ENCODE peak calls at places on chromosomes 6 and 20, in ten cellular contexts. G, P, K, H, M, N, F, Y, W and S are unnamed samples. For H3K27me3 and H3K9me3, the result is how much of the 10 kb centered on the place peaks cover.

GRCh38 chr20:59042151-59042795 is at the start of gene PRELID3B:
- DNase-seq in G (no peak), H (no peak), K (no peak), F (no peak), Y (no peak), P (no peak), N (peak), W (peak), M (no peak), S (no peak)

GRCh38 chr6:56364482-56365313 is 117.3 kb upstream of the COL21A1 start:
- DNase-seq in F (no peak), W (no peak), K (no peak), H (no peak), Y (no peak), G (no peak), M (no peak), N (peak), P (no peak), S (no peak)

GRCh38 chr6:4804095-4804494 is 27.9 kb downstream of the CDYL start:
- DNase-seq in Y (no peak), N (peak), H (no peak), F (no peak), K (no peak), P (no peak), G (no peak), M (no peak), W (no peak), S (no peak)

GRCh38 chr6:20808984-20809383 is 274.7 kb downstream of the CDKAL1 start:
- DNase-seq in G (no peak), N (no peak), Y (no peak), M (no peak), H (no peak), K (no peak), W (no peak), P (no peak), F (no peak), S (no peak)

GRCh38 chr6:143107440-143107839 is 46.8 kb downstream of the AIG1 start:
- DNase-seq in Y (no peak), F (no peak), H (no peak), M (no peak), P (no peak), W (no peak), N (no peak), G (no peak), K (no peak), S (no peak)

GRCh38 chr20:43981535-43981934 is 66.9 kb downstream of the TOX2 start:
- DNase-seq in N (no peak), P (no peak), H (no peak), G (no peak), M (no peak), K (no peak), W (peak), Y (no peak), F (no peak), S (no peak)

GRCh38 chr6:103140308-103141027 is 1719.3 kb downstream of the HACE1 start:
- DNase-seq in N (no peak), Y (peak), K (no peak), G (no peak), H (no peak), P (no peak), M (no peak), F (peak), W (no peak), S (no peak)

GRCh38 chr20:905396-905961 is 10.7 kb downstream of the ANGPT4 start:
- DNase-seq in W (no peak), G (no peak), Y (no peak), N (no peak), M (no peak), P (no peak), F (no peak), H (no peak), K (no peak), S (no peak)

GRCh38 chr6:54335871-54336270 is 27.6 kb downstream of the TINAG start:
- DNase-seq in F (no peak), H (no peak), Y (no peak), K (no peak), M (peak), G (no peak), W (no peak), P (peak), N (peak), S (no peak)

GRCh38 chr6:89925826-89926225 is 31.6 kb downstream of the GJA10 start:
- DNase-seq in Y (no peak), F (no peak), M (no peak), N (peak), W (no peak), G (no peak), K (no peak), P (no peak), H (no peak), S (no peak)

GRCh38 chr6:1815827-1816452 is 206.2 kb downstream of the FOXC1 start:
- DNase-seq in N (no peak), W (no peak), Y (no peak), M (no peak), G (no peak), H (no peak), F (no peak), K (no peak), P (no peak), S (no peak)

GRCh38 chr20:32034581-32035397 is 17.3 kb upstream of the HCK start:
- DNase-seq in W (no peak), M (no peak), F (peak), H (no peak), P (no peak), G (no peak), N (no peak), Y (no peak), K (no peak), S (no peak)

GRCh38 chr20:46119028-46119546 is 973 bp downstream of the CD40 start:
- DNase-seq in M (no peak), F (no peak), Y (no peak), P (no peak), K (no peak), H (no peak), G (no peak), N (no peak), W (peak), S (no peak)

GRCh38 chr20:46572181-46572580 is 21.7 kb upstream of the OCSTAMP start:
- DNase-seq in K (no peak), H (no peak), W (peak), Y (peak), P (no peak), N (no peak), G (no peak), M (no peak), F (no peak), S (peak)

GRCh38 chr6:22095886-22096285 is 200.9 kb downstream of the PRL start:
- DNase-seq in P (no peak), G (no peak), F (no peak), W (no peak), Y (no peak), H (no peak), N (no peak), K (no peak), M (no peak), S (no peak)

DNA sequence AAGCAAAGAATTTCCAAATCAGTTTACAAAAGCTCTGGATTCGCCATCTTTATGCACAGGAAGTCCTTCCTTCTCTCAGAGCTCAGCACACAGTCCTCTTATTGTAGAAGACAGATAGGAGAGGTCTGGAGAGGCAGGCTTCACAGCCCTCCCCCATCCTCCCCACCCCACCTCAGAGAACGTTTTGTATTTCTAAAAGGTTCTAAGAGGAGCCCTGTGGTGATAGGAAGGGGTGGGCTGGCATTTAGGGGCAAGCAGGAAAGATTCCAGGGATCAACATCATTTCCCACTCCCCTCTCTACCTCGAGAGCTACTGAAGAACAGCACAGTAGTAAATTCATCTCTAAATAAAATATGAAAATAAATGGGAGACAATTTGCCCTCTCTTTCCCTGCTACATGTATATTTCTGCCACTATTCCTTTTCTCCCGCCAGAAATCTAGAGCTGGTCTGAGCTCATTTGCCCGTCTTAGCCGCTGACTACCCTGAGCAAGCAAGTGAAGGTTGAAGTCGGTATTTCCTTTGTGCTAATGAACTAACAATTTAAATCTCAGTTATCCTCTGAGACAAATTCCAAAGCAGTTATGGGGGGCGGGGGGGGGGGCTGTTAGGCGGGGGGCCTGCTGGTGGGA is 18.8 kb downstream of the TFAP2A start:
- DNase-seq in P (no peak), F (no peak), H (no peak), W (no peak), N (no peak), M (no peak), G (no peak), K (no peak), Y (no peak), S (no peak)
- H3K27me3 ChIP-seq in P (half or more), F (half or more), H (under half), W (half or more), N (under half), M (under half), G (under half), K (under half), Y (under half), S (under half)

GRCh38 chr6:135353113-135353512 is 144.4 kb downstream of the AHI1 start:
- DNase-seq in N (no peak), P (no peak), Y (no peak), F (no peak), M (no peak), H (no peak), K (no peak), G (no peak), W (no peak), S (no peak)

GRCh38 chr6:135347887-135348286 is 149.7 kb downstream of the AHI1 start:
- DNase-seq in N (no peak), M (no peak), W (no peak), F (no peak), H (no peak), G (no peak), Y (no peak), P (no peak), K (no peak), S (no peak)

GRCh38 chr6:135354407-135354806 is 143.1 kb downstream of the AHI1 start:
- DNase-seq in P (no peak), W (no peak), H (no peak), G (no peak), F (no peak), N (no peak), M (no peak), Y (no peak), K (no peak), S (no peak)

GRCh38 chr6:135346747-135347146 is 150.8 kb downstream of the AHI1 start:
- DNase-seq in W (no peak), K (peak), F (no peak), P (no peak), H (no peak), M (no peak), N (no peak), Y (no peak), G (no peak), S (no peak)

DNA sequence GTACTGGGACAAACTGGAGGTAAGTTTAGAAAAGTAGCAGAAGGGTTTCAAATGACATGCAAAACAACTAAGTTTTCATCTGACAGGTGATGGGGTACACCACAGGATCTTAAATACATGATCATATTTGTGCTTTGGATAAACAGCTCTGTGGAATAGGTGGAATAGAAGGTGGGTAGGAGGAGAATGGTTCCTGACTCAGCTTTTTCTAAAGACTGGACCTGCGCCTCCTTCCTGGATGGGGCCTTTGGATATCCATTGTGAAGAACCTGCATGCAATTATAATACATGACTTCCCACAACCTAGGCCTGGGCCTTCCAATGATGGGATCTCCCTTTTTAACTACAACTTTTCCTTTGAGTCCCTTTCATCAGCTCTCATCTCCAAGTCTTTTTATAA is 145.9 kb downstream of the AHI1 start:
- DNase-seq in H (no peak), Y (no peak), N (no peak), G (no peak), K (no peak), W (no peak), M (no peak), P (no peak), F (no peak), S (no peak)
- H3K9me3 ChIP-seq in H (under half), Y (under half), N (under half), G (under half), K (under half), W (under half), M (under half), P (under half), F (under half), S (under half)

DNA sequence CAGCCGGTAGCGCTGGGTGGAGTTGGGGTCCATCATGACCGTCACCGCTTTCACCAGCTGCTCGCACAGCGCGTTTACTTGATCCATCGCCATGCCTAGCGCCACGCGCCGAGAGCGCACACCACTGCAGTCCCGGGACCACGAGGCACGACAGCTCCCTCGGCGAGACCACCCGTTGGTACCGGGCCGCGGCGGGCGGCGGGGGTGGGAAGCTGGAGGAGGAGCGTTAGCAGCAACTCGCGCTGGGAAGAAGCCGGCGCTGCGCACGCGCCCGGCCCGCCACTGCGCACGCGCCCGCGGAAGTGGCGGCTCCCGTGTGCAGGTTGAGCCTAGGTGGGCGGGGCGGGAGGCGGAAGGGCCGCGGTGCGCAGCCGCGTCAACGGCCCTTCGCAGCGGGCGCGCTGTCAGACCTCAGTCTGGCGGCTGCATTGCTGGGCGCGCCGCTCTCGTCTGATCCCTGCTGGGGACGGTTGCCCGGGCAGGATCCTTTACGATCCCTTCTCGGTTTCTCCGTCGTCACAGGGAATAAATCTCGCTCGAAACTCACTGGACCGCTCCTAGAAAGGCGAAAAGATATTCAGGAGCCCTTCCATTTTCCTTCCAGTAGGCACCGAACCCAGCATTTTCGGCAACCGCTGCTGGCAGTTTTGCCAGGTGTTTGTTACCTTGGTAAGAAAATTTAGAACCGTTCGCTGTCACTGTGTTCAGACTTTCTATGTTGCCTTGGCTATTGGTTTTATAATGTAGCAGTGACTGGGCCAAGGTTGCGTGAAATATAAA is at the start of the genes POLH and XPO5:
- DNase-seq in P (peak), M (peak), H (peak), K (peak), G (peak), Y (peak), F (peak), W (peak), N (peak), S (peak)
- TF ChIP-seq CTCF in P (peak), M (peak), H (no peak), K (peak), G (peak), Y (peak), F (peak), W (no peak), N (peak), S (no peak)

GRCh38 chr20:63014710-63015109 is 7.9 kb upstream of the BHLHE23 start:
- DNase-seq in M (no peak), W (no peak), K (no peak), H (no peak), Y (no peak), F (no peak), N (no peak), G (no peak), P (no peak), S (no peak)
- H3K27me3 ChIP-seq in M (under half), W (half or more), K (under half), H (half or more), Y (under half), F (half or more), N (under half), G (under half), P (half or more), S (under half)

GRCh38 chr6:115485400-115485799 is 575.3 kb downstream of the FRK start:
- DNase-seq in G (no peak), H (no peak), N (no peak), F (no peak), W (no peak), Y (no peak), K (no peak), M (no peak), P (no peak), S (no peak)

DNA sequence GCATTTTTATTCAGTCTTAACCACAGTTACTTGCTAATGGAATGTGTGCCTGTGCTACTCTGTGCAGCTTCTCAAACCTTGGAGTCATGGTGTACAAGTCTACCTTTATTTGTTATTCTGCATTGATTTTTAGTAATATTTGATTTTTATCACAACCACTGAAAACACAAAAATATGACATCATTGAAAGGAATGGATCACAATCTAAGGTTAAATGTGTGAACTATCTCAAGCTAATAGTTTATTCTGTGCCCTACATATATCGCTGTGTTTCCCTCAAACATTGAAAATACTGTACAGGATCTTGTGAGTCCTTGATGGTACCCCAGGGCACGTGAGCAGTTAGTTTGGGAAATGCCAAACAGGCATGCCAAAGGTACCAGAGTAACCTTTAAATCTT is 573.4 kb downstream of the FRK start:
- DNase-seq in G (no peak), K (no peak), M (no peak), H (no peak), Y (no peak), W (no peak), P (no peak), F (no peak), N (no peak), S (no peak)
- H3K9me3 ChIP-seq in G (under half), K (under half), M (under half), H (under half), Y (under half), W (under half), P (under half), F (under half), N (under half), S (under half)

DNA sequence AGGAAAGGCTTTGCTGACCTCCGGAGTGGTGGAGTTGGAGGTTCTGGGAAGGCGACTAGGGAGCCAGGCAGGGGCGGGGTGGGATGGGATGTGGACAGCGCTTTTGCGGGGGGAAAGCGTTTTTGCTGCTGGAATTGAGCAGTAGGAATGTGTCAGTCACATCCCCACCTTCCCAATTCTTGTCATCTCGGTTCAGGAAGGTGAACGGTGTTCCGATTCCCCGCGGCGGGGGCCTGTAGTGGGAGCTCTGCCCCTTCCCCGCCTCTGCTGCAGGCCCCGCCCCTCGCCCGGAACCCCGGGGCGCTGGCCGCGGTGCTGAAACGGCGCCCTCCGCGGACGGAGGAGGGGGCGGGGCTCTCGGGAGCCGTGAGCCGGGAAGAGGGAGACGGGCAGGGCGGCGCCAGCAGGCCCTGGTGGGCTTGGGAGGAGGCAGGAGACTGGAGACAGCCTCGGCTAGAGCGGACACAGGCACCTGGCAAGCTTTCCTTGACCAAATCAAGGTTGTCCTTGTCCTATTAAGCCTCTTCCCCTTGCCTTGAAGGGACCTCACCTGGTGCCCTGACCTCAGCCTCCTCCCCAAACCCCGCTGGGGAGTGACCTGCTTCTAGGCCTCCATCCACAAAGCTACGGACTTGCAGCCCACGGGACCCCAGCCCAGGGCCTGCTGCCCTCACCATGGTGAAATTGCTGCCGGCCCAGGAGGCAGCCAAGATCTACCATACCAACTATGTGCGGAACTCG is at the start of gene LHFPL5:
- DNase-seq in H (no peak), G (peak), F (peak), K (peak), M (no peak), Y (peak), P (no peak), W (no peak), N (no peak), S (peak)
- TF ChIP-seq CTCF in H (no peak), G (no peak), F (no peak), K (no peak), M (no peak), Y (no peak), P (no peak), W (no peak), N (no peak), S (no peak)

GRCh38 chr6:30071858-30072257 is 3.7 kb downstream of the RNF39 start:
- DNase-seq in H (no peak), W (no peak), N (no peak), K (no peak), Y (no peak), M (no peak), G (no peak), F (no peak), P (no peak), S (no peak)
- H3K27me3 ChIP-seq in H (under half), W (under half), N (under half), K (under half), Y (under half), M (under half), G (under half), F (under half), P (half or more), S (under half)

GRCh38 chr6:163118941-163119340 is 295.6 kb upstream of the QKI start:
- DNase-seq in Y (no peak), G (no peak), F (no peak), N (no peak), P (no peak), K (no peak), M (no peak), W (no peak), H (no peak), S (no peak)

GRCh38 chr6:163113358-163113962 is 301.1 kb upstream of the QKI start:
- DNase-seq in K (no peak), M (no peak), P (no peak), N (no peak), H (no peak), G (no peak), Y (no peak), F (no peak), W (no peak), S (no peak)
- H3K9me3 ChIP-seq in K (under half), M (under half), P (under half), N (under half), H (under half), G (under half), Y (under half), F (under half), W (under half), S (under half)

GRCh38 chr20:24100370-24101011 is 111.9 kb upstream of the GGTLC1 start:
- DNase-seq in H (no peak), F (peak), G (no peak), W (peak), K (peak), M (peak), N (peak), P (no peak), Y (no peak), S (no peak)
- TF ChIP-seq CTCF in H (no peak), F (peak), G (peak), W (peak), K (peak), M (peak), N (peak), P (peak), Y (peak), S (peak)